ENCODE peak calls at places on chromosome 9, in four cellular contexts. K is bronchial epithelial cell, O is brain microvascular endothelial cell, X is osteoblast. D is an unnamed sample. For H3K36me3 and H3K27me3, the result is how much of the 10 kb centered on the place peaks cover.

GRCh38 chr9:98369896-98370295 is 114.4 kb upstream of the TBC1D2 start:
- DNase-seq in K (no peak), O (no peak), X (no peak), D (no peak)

GRCh38 chr9:93125331-93125894 is 8.6 kb downstream of the NINJ1 start:
- DNase-seq in K (no peak), O (no peak), X (peak), D (no peak)

GRCh38 chr9:20112367-20112766 is 323.5 kb upstream of the SLC24A2 start:
- DNase-seq in K (no peak), O (no peak), X (no peak), D (no peak)

GRCh38 chr9:78871452-78872331 is 574.8 kb downstream of the PSAT1 start:
- DNase-seq in K (peak), O (peak), X (peak), D (no peak)

GRCh38 chr9:7328453-7328852 is 471.1 kb downstream of the DMAC1 start:
- DNase-seq in K (no peak), O (no peak), X (no peak), D (no peak)

GRCh38 chr9:21455320-21455719 is 15.1 kb downstream of the IFNA1 start:
- DNase-seq in K (no peak), O (peak), X (peak), D (peak)

GRCh38 chr9:114499941-114500528 is 5.2 kb downstream of the WHRN start:
- DNase-seq in K (no peak), O (no peak), X (no peak), D (peak)

GRCh38 chr9:93033541-93033940 is 25.0 kb upstream of the SUSD3 start:
- DNase-seq in K (no peak), O (no peak), X (peak), D (no peak)

GRCh38 chr9:115642285-115642684 is 511.3 kb upstream of the PAPPA start:
- DNase-seq in K (no peak), O (no peak), X (no peak), D (no peak)

GRCh38 chr9:7129391-7129790 is 371.6 kb downstream of the KDM4C start:
- DNase-seq in K (peak), O (no peak), X (no peak), D (no peak)

GRCh38 chr9:124477211-124478013 is 27.2 kb downstream of the ADGRD2 start:
- DNase-seq in K (no peak), O (no peak), X (no peak), D (peak)
- H3K4me3 ChIP-seq in K (no peak), O (peak), X (no peak), D (peak)

DNA sequence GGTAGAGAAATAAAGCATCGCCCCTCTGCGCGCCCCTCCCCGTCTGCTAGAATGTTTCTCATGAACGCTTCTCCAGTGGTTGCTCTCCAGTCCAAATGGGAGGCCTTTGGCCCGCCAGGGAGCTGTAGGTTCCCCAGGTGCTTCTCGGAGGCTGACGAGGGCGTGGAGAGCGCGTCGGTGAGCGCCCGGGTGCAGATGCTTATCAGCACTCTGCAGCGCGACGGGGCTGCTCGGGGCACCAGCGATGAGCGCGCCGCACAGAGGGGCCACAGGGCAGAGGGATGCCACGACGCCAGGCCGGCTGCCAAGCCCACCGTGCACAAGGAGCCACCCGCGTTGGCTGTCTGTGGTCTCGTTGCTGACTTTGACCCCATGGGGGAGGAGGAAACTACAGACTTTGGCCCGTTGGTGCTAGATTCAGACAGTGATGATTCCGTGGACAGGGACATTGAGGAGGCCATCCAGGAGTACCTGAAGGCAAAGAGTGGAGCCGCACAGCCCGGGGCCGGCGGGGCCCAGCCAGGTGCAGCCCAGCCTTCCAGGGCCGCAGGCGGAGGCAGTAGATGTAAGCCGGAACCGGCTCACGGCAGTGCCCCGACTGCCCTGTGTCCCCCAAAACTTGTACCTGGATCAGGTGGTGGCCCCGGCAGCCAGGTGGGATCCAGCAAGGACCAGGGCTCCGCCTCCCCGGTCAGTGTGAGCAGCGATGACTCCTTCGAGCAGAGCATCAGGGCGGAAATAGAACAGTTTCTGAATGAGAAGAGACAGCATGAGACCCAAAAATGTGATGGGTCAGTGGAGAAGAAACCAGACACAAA is 5.1 kb downstream of the PPP1R26 start:
- DNase-seq in K (no peak), O (no peak), X (peak), D (no peak)
- H3K36me3 ChIP-seq in K (under half), O (under half), X (under half), D (under half)

GRCh38 chr9:132970306-132971062 is 8.0 kb upstream of the GFI1B start:
- DNase-seq in K (no peak), O (no peak), X (no peak), D (no peak)
- H3K27me3 ChIP-seq in K (under half), O (under half), X (under half), D (under half)

GRCh38 chr9:127959841-127960409 is 20.9 kb downstream of the EEIG1 start:
- DNase-seq in K (no peak), O (no peak), X (no peak), D (no peak)

GRCh38 chr9:127954831-127955293 is 17.2 kb upstream of the DPM2 start:
- DNase-seq in K (no peak), O (no peak), X (peak), D (peak)

GRCh38 chr9:127953768-127954505 is 16.3 kb upstream of the DPM2 start:
- DNase-seq in K (no peak), O (no peak), X (no peak), D (no peak)

GRCh38 chr9:127958728-127959127 is 21.1 kb upstream of the DPM2 start:
- DNase-seq in K (no peak), O (no peak), X (no peak), D (no peak)

DNA sequence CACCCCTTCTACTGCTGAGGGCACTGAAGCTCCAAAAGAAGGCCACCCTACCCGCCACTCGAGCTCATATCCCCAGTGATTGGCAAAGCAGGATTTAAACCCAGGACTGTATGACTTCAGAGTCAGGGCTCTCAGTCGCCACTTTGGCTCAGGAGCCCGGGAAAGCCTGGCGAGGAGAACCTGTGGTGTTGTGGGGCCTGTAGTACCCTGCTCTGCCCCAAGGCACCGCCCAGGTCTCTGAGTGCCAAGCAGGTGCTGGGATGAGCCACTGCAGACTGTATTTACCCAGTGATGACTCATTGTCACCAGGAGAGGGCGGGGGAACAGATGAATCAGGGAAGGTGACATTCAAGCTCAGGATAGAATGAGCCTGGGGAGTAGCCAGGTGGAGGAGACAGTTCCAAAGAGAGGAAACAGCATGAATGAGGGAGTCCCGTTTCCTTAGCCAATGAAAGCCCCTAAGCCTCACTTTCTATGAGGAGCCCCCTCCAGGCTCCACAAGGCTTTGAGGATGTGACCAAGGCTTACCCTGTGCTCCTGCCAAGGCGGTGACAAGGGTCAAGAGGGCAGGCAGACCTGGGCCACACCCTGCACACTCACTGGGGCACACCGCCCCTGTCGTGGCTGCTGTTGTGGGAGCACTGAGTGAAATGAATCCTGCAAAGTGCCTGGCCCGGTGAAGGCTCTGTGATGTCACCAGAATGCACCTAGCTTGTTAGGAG is 17.8 kb upstream of the DPM2 start:
- DNase-seq in K (peak), O (no peak), X (no peak), D (peak)
- H3K4me3 ChIP-seq in K (no peak), O (no peak), X (no peak), D (no peak)

GRCh38 chr9:137266162-137266527 is 11.0 kb downstream of the NELFB start:
- DNase-seq in K (no peak), O (no peak), X (no peak), D (peak)

GRCh38 chr9:137263506-137263905 is 8.4 kb downstream of the NELFB start:
- DNase-seq in K (no peak), O (no peak), X (peak), D (no peak)

GRCh38 chr9:137264067-137264466 is 8.9 kb downstream of the NELFB start:
- DNase-seq in K (no peak), O (no peak), X (peak), D (no peak)

GRCh38 chr9:137266589-137267453 is 10.7 kb upstream of the TOR4A start:
- DNase-seq in K (no peak), O (no peak), X (peak), D (peak)

GRCh38 chr9:137265496-137266161 is 10.5 kb downstream of the NELFB start:
- DNase-seq in K (no peak), O (no peak), X (peak), D (no peak)
- H3K36me3 ChIP-seq in K (under half), O (under half), X (under half), D (under half)

GRCh38 chr9:1951446-1951845 is 63.7 kb upstream of the SMARCA2 start:
- DNase-seq in K (no peak), O (no peak), X (no peak), D (no peak)

GRCh38 chr9:1959347-1959746 is 55.8 kb upstream of the SMARCA2 start:
- DNase-seq in K (no peak), O (no peak), X (no peak), D (peak)

GRCh38 chr9:1956958-1957357 is 58.2 kb upstream of the SMARCA2 start:
- DNase-seq in K (no peak), O (no peak), X (no peak), D (no peak)

GRCh38 chr9:1954238-1954637 is 60.9 kb upstream of the SMARCA2 start:
- DNase-seq in K (no peak), O (no peak), X (no peak), D (no peak)
- H3K27me3 ChIP-seq in K (under half), O (under half), X (under half), D (under half)

DNA sequence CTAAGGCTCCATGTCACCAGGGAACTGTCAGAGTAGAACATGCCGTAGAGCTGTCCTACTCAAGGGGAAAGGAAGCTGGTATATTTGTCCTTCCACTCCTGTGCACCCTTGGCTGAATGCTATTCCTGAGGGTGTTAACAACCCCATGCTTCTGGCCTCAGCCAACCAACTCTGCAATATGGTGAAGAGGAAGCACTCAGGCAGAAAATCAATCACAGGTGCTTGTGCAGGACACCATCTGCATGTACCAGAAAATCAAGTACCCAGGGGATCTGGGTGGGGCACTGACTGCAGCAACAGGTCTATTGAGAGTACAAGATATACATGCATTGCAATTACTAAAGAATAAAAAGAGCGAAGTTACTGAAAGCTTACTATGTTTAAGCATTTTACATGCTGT is 51.4 kb upstream of the NEK6 start:
- DNase-seq in K (no peak), O (no peak), X (no peak), D (no peak)
- H3K4me3 ChIP-seq in K (no peak), O (no peak), X (no peak), D (no peak)

D was measured in H7.